ENCODE peak calls at places on chromosomes 2 and 18, in five cellular contexts. One of them, this sample, is unnamed.

GRCh38 chr2:192016265-192016664 is 169.4 kb upstream of the CAVIN2 start:
- DNase-seq in heart right ventricle: no peak
- DNase-seq in heart left ventricle: no peak
- DNase-seq in endodermal cell: no peak
- DNase-seq in colonic mucosa: no peak
- DNase-seq in this sample: no peak

GRCh38 chr2:9473985-9474360 is 378 bp upstream of the IAH1 start:
- DNase-seq in heart right ventricle: peak; percentile 54
- DNase-seq in heart left ventricle: peak; percentile 40
- DNase-seq in endodermal cell: no peak
- DNase-seq in colonic mucosa: peak; percentile 67
- DNase-seq in this sample: peak; percentile 55

GRCh38 chr18:39389800-39390379 is 1824.3 kb upstream of the CELF4 start:
- DNase-seq in heart right ventricle: no peak
- DNase-seq in heart left ventricle: no peak
- DNase-seq in endodermal cell: peak; percentile 91
- DNase-seq in colonic mucosa: no peak
- DNase-seq in this sample: no peak

GRCh38 chr2:21655136-21655535 is 531.4 kb downstream of the TDRD15 start:
- DNase-seq in heart right ventricle: no peak
- DNase-seq in heart left ventricle: no peak
- DNase-seq in endodermal cell: no peak
- DNase-seq in colonic mucosa: no peak
- DNase-seq in this sample: no peak

GRCh38 chr2:219404291-219404910 is 13.8 kb upstream of the DES start:
- DNase-seq in heart right ventricle: peak; percentile 31
- DNase-seq in heart left ventricle: peak; percentile 60
- DNase-seq in endodermal cell: peak; percentile 57
- DNase-seq in colonic mucosa: no peak
- DNase-seq in this sample: no peak

GRCh38 chr18:37476182-37476581 is 89.4 kb downstream of the CELF4 start:
- DNase-seq in heart right ventricle: no peak
- DNase-seq in heart left ventricle: no peak
- DNase-seq in endodermal cell: peak; percentile 85
- DNase-seq in colonic mucosa: peak; percentile 19
- DNase-seq in this sample: no peak

GRCh38 chr2:68689553-68690537 is 44.8 kb upstream of the ARHGAP25 start:
- DNase-seq in heart right ventricle: no peak
- DNase-seq in heart left ventricle: no peak
- DNase-seq in endodermal cell: no peak
- DNase-seq in colonic mucosa: no peak
- DNase-seq in this sample: no peak

GRCh38 chr18:40877096-40877495 is 1077.9 kb upstream of the PIK3C3 start:
- DNase-seq in heart right ventricle: no peak
- DNase-seq in heart left ventricle: no peak
- DNase-seq in endodermal cell: no peak
- DNase-seq in colonic mucosa: no peak
- DNase-seq in this sample: no peak

GRCh38 chr2:149827585-149828156 is 240.1 kb upstream of the MMADHC start:
- DNase-seq in heart right ventricle: no peak
- DNase-seq in heart left ventricle: no peak
- DNase-seq in endodermal cell: no peak
- DNase-seq in colonic mucosa: no peak
- DNase-seq in this sample: no peak

GRCh38 chr2:239662413-239663120 is 261.7 kb upstream of the HDAC4 start:
- DNase-seq in heart right ventricle: no peak
- DNase-seq in heart left ventricle: no peak
- DNase-seq in endodermal cell: no peak
- DNase-seq in colonic mucosa: no peak
- DNase-seq in this sample: no peak

GRCh38 chr2:98382086-98382485 is 35.8 kb downstream of the CNGA3 start:
- DNase-seq in heart right ventricle: no peak
- DNase-seq in heart left ventricle: no peak
- DNase-seq in endodermal cell: no peak
- DNase-seq in colonic mucosa: no peak
- DNase-seq in this sample: no peak

GRCh38 chr18:25351280-25351772 is 640 bp downstream of the ZNF521 start:
- DNase-seq in heart right ventricle: no peak
- DNase-seq in heart left ventricle: no peak
- DNase-seq in endodermal cell: no peak
- DNase-seq in colonic mucosa: peak; percentile 23
- DNase-seq in this sample: no peak

GRCh38 chr2:239121600-239122012 is 273.7 kb downstream of the TWIST2 start:
- DNase-seq in heart right ventricle: peak; percentile 46
- DNase-seq in heart left ventricle: peak; percentile 57
- DNase-seq in endodermal cell: no peak
- DNase-seq in colonic mucosa: no peak
- DNase-seq in this sample: no peak

GRCh38 chr18:25038261-25038660 is 313.7 kb downstream of the ZNF521 start:
- DNase-seq in heart right ventricle: no peak
- DNase-seq in heart left ventricle: no peak
- DNase-seq in endodermal cell: no peak
- DNase-seq in colonic mucosa: no peak
- DNase-seq in this sample: no peak

GRCh38 chr18:79942786-79943607 is 8.5 kb downstream of the SLC66A2 start:
- DNase-seq in heart right ventricle: no peak
- DNase-seq in heart left ventricle: no peak
- DNase-seq in endodermal cell: peak; percentile 44
- DNase-seq in colonic mucosa: peak; percentile 64
- DNase-seq in this sample: no peak

GRCh38 chr2:119860924-119861323 is 101.2 kb downstream of the PTPN4 start:
- DNase-seq in heart right ventricle: no peak
- DNase-seq in heart left ventricle: no peak
- DNase-seq in endodermal cell: no peak
- DNase-seq in colonic mucosa: no peak
- DNase-seq in this sample: no peak

GRCh38 chr2:10065683-10066055 is 14.5 kb downstream of the CYS1 start:
- DNase-seq in heart right ventricle: no peak
- DNase-seq in heart left ventricle: no peak
- DNase-seq in endodermal cell: no peak
- DNase-seq in colonic mucosa: no peak
- DNase-seq in this sample: no peak

GRCh38 chr18:28581503-28582169 is 404.7 kb upstream of the CDH2 start:
- DNase-seq in heart right ventricle: no peak
- DNase-seq in heart left ventricle: no peak
- DNase-seq in endodermal cell: no peak
- DNase-seq in colonic mucosa: no peak
- DNase-seq in this sample: no peak

GRCh38 chr18:11999431-11999830 is 18.1 kb downstream of the IMPA2 start:
- DNase-seq in heart right ventricle: no peak
- DNase-seq in heart left ventricle: no peak
- DNase-seq in endodermal cell: no peak
- DNase-seq in colonic mucosa: no peak
- DNase-seq in this sample: peak; percentile 13

DNA sequence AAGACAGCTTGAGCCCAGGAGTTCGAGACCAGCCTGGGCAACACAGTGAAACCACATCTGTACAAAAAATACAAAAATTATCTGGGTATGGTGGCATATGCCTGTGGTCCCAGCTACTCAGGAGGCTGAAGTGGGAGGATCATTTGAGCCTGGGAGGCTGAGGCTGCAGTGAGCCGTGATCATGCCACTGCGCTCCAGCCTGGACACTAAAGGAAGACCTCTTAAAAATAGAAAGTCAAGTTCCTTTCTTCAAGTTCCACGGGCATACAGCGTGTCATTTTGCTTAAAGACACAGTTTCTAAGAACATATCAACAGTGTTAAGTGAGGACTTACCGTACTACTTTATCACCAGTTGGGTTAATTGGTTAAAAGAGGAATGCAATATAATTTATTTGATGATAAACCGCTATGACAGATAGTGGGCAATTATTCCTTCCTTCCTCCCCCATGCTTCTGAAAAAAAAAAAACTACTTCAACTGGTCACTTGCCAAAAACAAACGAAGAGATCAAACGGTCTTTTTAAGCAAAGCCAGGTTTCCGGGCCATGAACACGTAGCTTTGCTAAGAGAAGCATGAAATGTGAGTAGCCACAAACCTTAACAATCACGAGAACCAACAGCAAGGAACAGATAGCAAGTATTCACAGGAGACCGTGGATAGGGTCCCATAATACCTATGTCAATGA is 21.4 kb downstream of the AP1S3 start:
- DNase-seq in heart right ventricle: no peak
- DNase-seq in heart left ventricle: no peak
- DNase-seq in endodermal cell: no peak
- DNase-seq in colonic mucosa: no peak
- DNase-seq in this sample: no peak
- H3K4me1 ChIP-seq in heart right ventricle: no peaks in the 10 kb centered on the region
- H3K4me1 ChIP-seq in heart left ventricle: no peaks in the 10 kb centered on the region
- H3K4me1 ChIP-seq in endodermal cell: no peaks in the 10 kb centered on the region
- H3K4me1 ChIP-seq in colonic mucosa: no peaks in the 10 kb centered on the region
- H3K4me1 ChIP-seq in this sample: peaks cover 11% of the 10 kb centered on the region

DNA sequence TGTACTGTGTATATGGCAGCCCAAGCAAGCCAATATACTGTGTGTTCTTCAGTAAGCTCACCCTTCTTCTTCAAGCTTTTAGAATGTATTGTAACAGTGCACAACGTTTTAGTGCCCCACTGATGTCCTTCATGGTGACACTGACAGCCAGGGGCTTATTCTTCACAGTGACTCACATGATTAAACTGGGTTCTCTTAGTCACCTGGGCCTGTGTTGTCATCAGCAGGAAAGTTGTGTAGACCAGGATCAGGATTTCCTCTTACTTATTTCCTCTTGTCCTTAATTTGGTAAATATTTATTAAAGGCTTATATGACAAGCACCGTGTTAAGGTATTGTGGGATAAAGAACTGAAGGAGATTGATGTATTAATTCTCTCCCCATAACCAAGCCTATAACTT is 67.9 kb upstream of the THOC1 start:
- DNase-seq in heart right ventricle: no peak
- DNase-seq in heart left ventricle: no peak
- DNase-seq in endodermal cell: no peak
- DNase-seq in colonic mucosa: no peak
- DNase-seq in this sample: no peak
- H3K4me1 ChIP-seq in heart right ventricle: peaks cover 9% of the 10 kb centered on the region
- H3K4me1 ChIP-seq in heart left ventricle: peaks cover 27% of the 10 kb centered on the region
- H3K4me1 ChIP-seq in endodermal cell: no peaks in the 10 kb centered on the region
- H3K4me1 ChIP-seq in colonic mucosa: no peaks in the 10 kb centered on the region
- H3K4me1 ChIP-seq in this sample: no peaks in the 10 kb centered on the region

GRCh38 chr2:43224571-43225092 is 1.8 kb downstream of the ZFP36L2 start:
- DNase-seq in heart right ventricle: peak; percentile 43
- DNase-seq in heart left ventricle: no peak
- DNase-seq in endodermal cell: peak; percentile 66
- DNase-seq in colonic mucosa: no peak
- DNase-seq in this sample: peak; percentile 43
- H3K4me1 ChIP-seq in heart right ventricle: no peaks in the 10 kb centered on the region
- H3K4me1 ChIP-seq in heart left ventricle: peaks cover 57% of the 10 kb centered on the region
- H3K4me1 ChIP-seq in endodermal cell: peaks cover 29% of the 10 kb centered on the region
- H3K4me1 ChIP-seq in colonic mucosa: peaks cover 14% of the 10 kb centered on the region
- H3K4me1 ChIP-seq in this sample: peaks cover 57% of the 10 kb centered on the region

GRCh38 chr2:148560501-148560900 is 84.0 kb upstream of the EPC2 start:
- DNase-seq in heart right ventricle: no peak
- DNase-seq in heart left ventricle: no peak
- DNase-seq in endodermal cell: no peak
- DNase-seq in colonic mucosa: no peak
- DNase-seq in this sample: no peak
- H3K4me1 ChIP-seq in heart right ventricle: no peaks in the 10 kb centered on the region
- H3K4me1 ChIP-seq in heart left ventricle: no peaks in the 10 kb centered on the region
- H3K4me1 ChIP-seq in endodermal cell: peaks cover 7% of the 10 kb centered on the region
- H3K4me1 ChIP-seq in colonic mucosa: no peaks in the 10 kb centered on the region
- H3K4me1 ChIP-seq in this sample: no peaks in the 10 kb centered on the region

GRCh38 chr2:108575132-108575966 is 41.1 kb downstream of the LIMS1 start:
- DNase-seq in heart right ventricle: no peak
- DNase-seq in heart left ventricle: no peak
- DNase-seq in endodermal cell: no peak
- DNase-seq in colonic mucosa: no peak
- DNase-seq in this sample: no peak

GRCh38 chr2:108577099-108577498 is 42.8 kb downstream of the LIMS1 start:
- DNase-seq in heart right ventricle: no peak
- DNase-seq in heart left ventricle: no peak
- DNase-seq in endodermal cell: no peak
- DNase-seq in colonic mucosa: no peak
- DNase-seq in this sample: no peak

GRCh38 chr2:108580079-108580478 is 45.8 kb downstream of the LIMS1 start:
- DNase-seq in heart right ventricle: no peak
- DNase-seq in heart left ventricle: no peak
- DNase-seq in endodermal cell: no peak
- DNase-seq in colonic mucosa: no peak
- DNase-seq in this sample: no peak

GRCh38 chr2:108583903-108584520 is 49.7 kb downstream of the LIMS1 start:
- DNase-seq in heart right ventricle: no peak
- DNase-seq in heart left ventricle: peak; percentile 72
- DNase-seq in endodermal cell: peak; percentile 83
- DNase-seq in colonic mucosa: peak; percentile 77
- DNase-seq in this sample: peak; percentile 81

GRCh38 chr2:108579631-108580030 is 45.4 kb downstream of the LIMS1 start:
- DNase-seq in heart right ventricle: peak; percentile 38
- DNase-seq in heart left ventricle: peak; percentile 42
- DNase-seq in endodermal cell: no peak
- DNase-seq in colonic mucosa: no peak
- DNase-seq in this sample: no peak
- H3K4me1 ChIP-seq in heart right ventricle: peaks cover 8% of the 10 kb centered on the region
- H3K4me1 ChIP-seq in heart left ventricle: peaks cover 45% of the 10 kb centered on the region
- H3K4me1 ChIP-seq in endodermal cell: peaks cover 3% of the 10 kb centered on the region
- H3K4me1 ChIP-seq in colonic mucosa: no peaks in the 10 kb centered on the region
- H3K4me1 ChIP-seq in this sample: peaks cover 26% of the 10 kb centered on the region

GRCh38 chr2:218395456-218395825 is 4.2 kb upstream of the CTDSP1 start:
- DNase-seq in heart right ventricle: no peak
- DNase-seq in heart left ventricle: no peak
- DNase-seq in endodermal cell: no peak
- DNase-seq in colonic mucosa: peak; percentile 73
- DNase-seq in this sample: no peak

GRCh38 chr2:218398437-218399390 is 954 bp upstream of the CTDSP1 start:
- DNase-seq in heart right ventricle: peak; percentile 91
- DNase-seq in heart left ventricle: peak; percentile 91
- DNase-seq in endodermal cell: peak; percentile 77
- DNase-seq in colonic mucosa: peak; percentile 85
- DNase-seq in this sample: peak; percentile 74

GRCh38 chr2:218397502-218398436 is 1.9 kb upstream of the CTDSP1 start:
- DNase-seq in heart right ventricle: peak; percentile 86
- DNase-seq in heart left ventricle: peak; percentile 87
- DNase-seq in endodermal cell: peak; percentile 90
- DNase-seq in colonic mucosa: peak; percentile 87
- DNase-seq in this sample: peak; percentile 80

GRCh38 chr2:218395826-218396687 is 3.6 kb upstream of the CTDSP1 start:
- DNase-seq in heart right ventricle: peak; percentile 95
- DNase-seq in heart left ventricle: peak; percentile 95
- DNase-seq in endodermal cell: peak; percentile 96
- DNase-seq in colonic mucosa: peak; percentile 94
- DNase-seq in this sample: peak; percentile 93

DNA sequence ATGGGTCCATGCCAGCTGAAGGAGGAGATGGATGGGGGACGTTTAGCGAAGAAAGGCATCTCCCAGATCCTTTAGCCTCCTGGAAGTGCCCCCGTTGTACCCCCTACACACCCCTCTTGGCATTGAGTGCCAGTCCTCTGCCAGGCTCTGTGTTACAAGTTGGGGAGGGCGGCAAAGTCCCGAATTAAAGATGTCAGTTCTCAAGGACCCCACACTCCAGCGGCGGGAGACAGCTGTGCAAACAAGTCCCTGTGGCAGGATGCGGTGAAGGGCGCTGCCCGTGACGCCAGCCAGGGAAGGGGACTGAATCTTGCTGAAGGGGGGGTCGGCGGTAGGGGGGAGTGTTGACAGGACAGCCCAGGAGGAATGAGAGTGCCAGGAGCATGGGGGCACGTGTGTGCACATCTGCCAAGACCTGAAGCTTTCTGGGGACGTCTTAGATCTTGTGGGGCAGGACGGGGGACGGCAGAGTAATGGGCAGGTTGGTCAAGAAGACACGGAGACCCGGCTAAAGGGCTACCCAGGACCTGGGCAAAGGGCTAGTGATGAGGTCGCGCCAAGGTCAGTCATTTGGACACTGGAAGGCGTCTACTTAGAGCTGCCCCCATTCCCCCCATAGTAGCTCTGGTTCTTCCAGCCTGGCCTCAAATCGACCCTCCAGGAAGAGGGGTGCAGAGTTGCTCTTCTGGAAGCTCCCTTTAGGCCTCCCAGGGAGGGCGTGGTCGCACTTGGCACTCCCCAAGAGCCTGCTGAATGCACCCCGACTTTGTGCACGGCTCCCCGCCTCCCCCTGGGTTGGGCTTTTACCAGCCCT is 2.8 kb upstream of the CTDSP1 start:
- DNase-seq in heart right ventricle: peak; percentile 82
- DNase-seq in heart left ventricle: peak; percentile 87
- DNase-seq in endodermal cell: peak; percentile 81
- DNase-seq in colonic mucosa: peak; percentile 81
- DNase-seq in this sample: peak; percentile 88
- H3K4me1 ChIP-seq in heart right ventricle: peaks cover 7% of the 10 kb centered on the region
- H3K4me1 ChIP-seq in heart left ventricle: peaks cover 38% of the 10 kb centered on the region
- H3K4me1 ChIP-seq in endodermal cell: no peaks in the 10 kb centered on the region
- H3K4me1 ChIP-seq in colonic mucosa: peaks cover 13% of the 10 kb centered on the region
- H3K4me1 ChIP-seq in this sample: peaks cover 46% of the 10 kb centered on the region

This sample was measured in body of pancreas.